ENCODE peak calls at places on chromosome 12, in five cellular contexts. Q is BJ, R is neural progenitor cell, I is lower lobe of right lung, H is PC-3. E is an unnamed sample.

GRCh38 chr12:22262309-22262708 is 72.2 kb downstream of the ST8SIA1 start:
- DNase-seq in R (peak), I (no peak), H (no peak), Q (no peak), E (peak)

GRCh38 chr12:25958254-25959068 is at the start of gene RASSF8:
- DNase-seq in Q (no peak), H (peak), R (peak), I (peak), E (no peak)

GRCh38 chr12:105485926-105486325 is 155.4 kb downstream of the C12orf75 start:
- DNase-seq in I (no peak), H (no peak), Q (no peak), R (no peak), E (no peak)

GRCh38 chr12:82326905-82327503 is 31.2 kb downstream of the CCDC59 start:
- DNase-seq in R (peak), Q (no peak), H (peak), I (no peak), E (no peak)

GRCh38 chr12:29051221-29051620 is 97.9 kb upstream of the FAR2 start:
- DNase-seq in Q (no peak), H (peak), I (no peak), R (no peak), E (no peak)

GRCh38 chr12:29255061-29255460 is 106.0 kb downstream of the FAR2 start:
- DNase-seq in Q (no peak), H (no peak), R (no peak), I (no peak), E (no peak)

GRCh38 chr12:14896477-14897184 is 11.0 kb upstream of the MGP start:
- DNase-seq in R (no peak), Q (no peak), I (no peak), H (no peak), E (peak)

GRCh38 chr12:130951636-130952035 is 2.1 kb upstream of the ADGRD1 start:
- DNase-seq in Q (no peak), R (no peak), I (no peak), H (no peak), E (no peak)

GRCh38 chr12:50241178-50241577 is 42.1 kb downstream of the LIMA1 start:
- DNase-seq in H (peak), I (no peak), Q (no peak), R (no peak), E (no peak)

GRCh38 chr12:22640851-22641250 is 15.9 kb downstream of the ETNK1 start:
- DNase-seq in H (no peak), R (no peak), I (no peak), Q (no peak), E (no peak)

GRCh38 chr12:42502671-42503070 is 86.9 kb downstream of the PRICKLE1 start:
- DNase-seq in R (no peak), Q (no peak), I (no peak), H (no peak), E (no peak)

GRCh38 chr12:68276400-68276930 is 23.1 kb upstream of the IL22 start:
- DNase-seq in R (no peak), H (no peak), Q (no peak), I (no peak), E (peak)

GRCh38 chr12:67649165-67650126 is 901 bp downstream of the DYRK2 start:
- DNase-seq in I (peak), H (peak), Q (no peak), R (peak), E (no peak)

GRCh38 chr12:62525306-62525705 is 58.7 kb downstream of the MON2 start:
- DNase-seq in H (no peak), Q (no peak), I (no peak), R (no peak), E (no peak)

GRCh38 chr12:94374124-94374523 is 85.5 kb downstream of the CEP83 start:
- DNase-seq in I (no peak), Q (no peak), H (no peak), R (no peak), E (no peak)

GRCh38 chr12:105590571-105590970 is 260.1 kb downstream of the C12orf75 start:
- DNase-seq in H (no peak), R (no peak), Q (no peak), I (no peak), E (peak)

GRCh38 chr12:85043829-85044228 is 7.7 kb downstream of the LRRIQ1 start:
- DNase-seq in H (no peak), R (no peak), Q (no peak), I (no peak), E (no peak)

GRCh38 chr12:115294443-115295133 is 610.6 kb upstream of the TBX3 start:
- DNase-seq in H (peak), R (no peak), I (no peak), Q (no peak), E (no peak)

GRCh38 chr12:101855364-101855884 is 22.0 kb upstream of the DRAM1 start:
- DNase-seq in Q (no peak), R (no peak), H (no peak), I (no peak), E (no peak)

GRCh38 chr12:124508323-124509096 is 58.9 kb downstream of the NCOR2 start:
- DNase-seq in Q (no peak), R (no peak), I (no peak), H (no peak), E (no peak)

GRCh38 chr12:93876360-93876759 is 199.2 kb downstream of the CRADD start:
- DNase-seq in R (no peak), H (no peak), Q (no peak), I (no peak), E (no peak)

GRCh38 chr12:49293056-49293956 is 1.6 kb upstream of the PRPH start:
- DNase-seq in I (no peak), H (no peak), Q (no peak), R (peak), E (no peak)

GRCh38 chr12:38151991-38152700 is 164.4 kb upstream of the ALG10B start:
- DNase-seq in I (no peak), Q (no peak), H (no peak), R (no peak), E (no peak)

GRCh38 chr12:78981-79380 is 12.4 kb downstream of the IQSEC3 start:
- DNase-seq in Q (no peak), H (no peak), R (no peak), I (no peak), E (no peak)

GRCh38 chr12:11743333-11743732 is 93.9 kb downstream of the ETV6 start:
- DNase-seq in Q (no peak), H (no peak), R (no peak), I (no peak), E (no peak)
- H3K4me3 ChIP-seq in Q (no peak), H (no peak), R (no peak), I (no peak), E (no peak)

DNA sequence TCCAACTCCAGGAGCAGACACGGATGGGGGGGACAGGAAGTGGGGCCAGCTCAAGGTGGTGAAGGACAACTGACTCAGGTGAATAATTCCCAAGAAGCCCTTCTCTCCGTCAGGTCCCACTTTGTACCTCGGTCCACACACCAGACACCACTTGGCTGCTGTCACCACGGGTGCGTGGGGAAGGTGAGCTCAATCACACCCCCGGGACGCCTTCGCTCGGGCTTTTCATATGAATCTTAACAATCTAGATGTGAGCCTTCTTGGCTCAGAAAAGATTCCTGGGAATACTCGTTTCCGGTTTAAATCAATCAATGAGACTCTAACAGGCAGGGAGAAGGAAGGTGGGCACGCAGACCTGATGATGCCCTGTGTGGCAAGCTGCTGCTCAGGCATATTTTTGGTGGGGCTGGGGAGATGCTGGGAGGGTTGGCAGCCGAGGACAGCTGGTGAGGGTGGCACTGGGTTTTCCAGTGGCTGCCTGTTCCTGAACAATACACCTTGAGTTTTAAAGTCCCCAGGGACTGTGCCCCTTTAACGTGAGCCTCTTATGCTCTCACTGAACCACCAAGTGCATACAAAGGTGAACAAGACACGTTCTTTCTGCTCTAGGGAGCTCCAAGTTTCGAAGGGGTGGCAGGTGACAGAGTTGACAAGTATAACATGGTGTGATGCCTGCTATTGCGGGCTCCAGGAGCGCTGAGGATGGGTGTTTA is 5.1 kb downstream of the TESC start:
- DNase-seq in I (peak), H (no peak), R (no peak), Q (no peak), E (no peak)
- H3K4me3 ChIP-seq in I (no peak), H (no peak), R (no peak), Q (no peak), E (no peak)

DNA sequence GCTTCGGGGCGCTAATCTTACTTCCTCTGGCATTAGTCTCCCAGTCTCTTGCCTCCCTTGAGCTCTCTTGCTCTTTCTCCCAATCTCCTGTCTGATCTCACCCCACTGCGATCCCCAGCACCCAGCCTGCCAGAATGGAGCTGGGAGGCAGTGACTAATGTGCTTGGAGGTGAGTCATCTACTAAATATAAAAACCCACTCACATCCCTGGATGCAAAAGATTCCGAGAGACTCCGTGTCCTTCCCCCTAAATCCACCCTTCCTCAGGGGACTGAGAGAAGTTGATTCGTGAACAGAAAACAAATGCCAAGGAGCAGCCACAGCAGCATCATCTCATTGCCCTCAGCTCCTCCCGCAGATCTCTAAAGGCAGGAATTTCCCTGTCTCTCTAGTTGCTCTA is 45.7 kb upstream of the KCNA5 start:
- DNase-seq in R (no peak), Q (peak), I (no peak), H (peak), E (peak)
- H3K4me3 ChIP-seq in R (no peak), Q (no peak), I (no peak), H (no peak), E (no peak)

GRCh38 chr12:53502331-53502730 is 1.2 kb downstream of the TARBP2 start:
- DNase-seq in I (no peak), Q (no peak), H (no peak), R (no peak), E (no peak)
- H3K4me3 ChIP-seq in I (peak), Q (no peak), H (peak), R (peak), E (no peak)

GRCh38 chr12:56634242-56634836 is 4.2 kb upstream of the BAZ2A start:
- DNase-seq in I (peak), H (peak), R (peak), Q (no peak), E (no peak)

GRCh38 chr12:56631790-56632700 is 1.9 kb upstream of the BAZ2A start:
- DNase-seq in I (peak), R (peak), Q (no peak), H (peak), E (peak)

GRCh38 chr12:56634837-56635538 is 4.9 kb upstream of the BAZ2A start:
- DNase-seq in I (peak), R (peak), H (peak), Q (peak), E (peak)

GRCh38 chr12:56633465-56634241 is 3.5 kb upstream of the BAZ2A start:
- DNase-seq in Q (no peak), I (no peak), H (no peak), R (peak), E (no peak)

GRCh38 chr12:56632701-56633464 is 2.8 kb upstream of the BAZ2A start:
- DNase-seq in R (peak), I (no peak), H (no peak), Q (no peak), E (no peak)
- H3K4me3 ChIP-seq in R (peak), I (peak), H (peak), Q (peak), E (peak)

DNA sequence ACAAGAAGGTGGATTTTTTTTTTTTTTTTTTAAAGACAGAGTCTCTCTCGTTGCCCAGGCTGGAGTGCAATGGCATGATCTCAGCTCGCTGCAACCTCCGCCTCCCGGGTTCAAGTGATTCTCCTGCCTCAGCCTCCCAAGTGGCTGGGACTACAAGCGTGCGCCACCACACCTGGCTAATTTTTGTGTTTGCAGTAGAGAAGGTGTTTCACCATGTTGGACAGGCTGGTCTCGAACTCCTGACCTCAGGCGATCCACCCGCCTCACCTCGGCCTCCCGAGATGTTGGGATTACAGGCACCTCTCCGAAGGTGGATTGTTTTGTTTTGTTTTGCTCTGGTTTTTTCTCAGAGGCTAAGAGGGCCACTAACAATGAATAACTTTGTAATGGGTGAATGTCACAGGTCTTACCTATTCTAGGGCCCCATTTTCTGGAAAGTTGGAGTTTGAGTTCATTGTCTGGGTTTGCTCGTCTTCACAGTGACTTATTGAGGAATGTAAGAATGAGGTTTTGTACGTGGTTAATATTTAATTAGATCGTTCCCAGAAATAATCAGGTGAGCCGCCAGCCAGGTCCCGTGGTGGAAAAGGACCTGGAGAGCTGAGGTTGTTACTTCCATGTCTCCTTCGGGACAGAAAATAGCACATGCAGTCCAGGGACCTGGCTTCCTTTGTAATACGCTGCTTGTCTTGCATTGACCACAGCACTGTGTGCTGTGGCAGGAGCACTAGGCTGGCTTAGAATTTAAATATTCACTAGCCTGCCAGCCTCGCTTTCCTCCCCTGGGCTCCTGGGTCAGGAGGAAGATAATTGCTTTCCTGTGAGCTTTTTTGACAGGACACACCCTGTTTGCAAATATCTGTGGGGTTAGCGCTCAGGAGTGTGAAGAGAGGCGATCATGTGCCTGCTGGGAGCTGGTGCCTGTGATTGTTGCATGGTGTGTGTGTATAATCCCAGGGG is 2.3 kb downstream of the HIP1R start:
- DNase-seq in I (peak), H (peak), R (no peak), Q (no peak), E (no peak)
- H3K4me3 ChIP-seq in I (peak), H (peak), R (no peak), Q (no peak), E (no peak)

DNA sequence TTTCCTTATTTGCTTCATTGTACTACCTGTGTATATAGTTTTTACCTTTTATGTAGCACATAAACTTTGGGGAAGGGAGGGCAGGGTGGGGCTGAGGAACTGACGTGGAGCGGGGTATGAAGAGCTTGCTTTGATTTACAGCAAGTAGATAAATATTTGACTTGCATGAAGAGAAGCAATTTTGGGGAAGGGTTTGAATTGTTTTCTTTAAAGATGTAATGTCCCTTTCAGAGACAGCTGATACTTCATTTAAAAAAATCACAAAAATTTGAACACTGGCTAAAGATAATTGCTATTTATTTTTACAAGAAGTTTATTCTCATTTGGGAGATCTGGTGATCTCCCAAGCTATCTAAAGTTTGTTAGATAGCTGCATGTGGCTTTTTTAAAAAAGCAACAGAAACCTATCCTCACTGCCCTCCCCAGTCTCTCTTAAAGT is 4.1 kb downstream of the CDKN1B start:
- DNase-seq in H (peak), I (no peak), R (no peak), Q (no peak), E (no peak)
- H3K4me3 ChIP-seq in H (peak), I (peak), R (peak), Q (peak), E (no peak)

DNA sequence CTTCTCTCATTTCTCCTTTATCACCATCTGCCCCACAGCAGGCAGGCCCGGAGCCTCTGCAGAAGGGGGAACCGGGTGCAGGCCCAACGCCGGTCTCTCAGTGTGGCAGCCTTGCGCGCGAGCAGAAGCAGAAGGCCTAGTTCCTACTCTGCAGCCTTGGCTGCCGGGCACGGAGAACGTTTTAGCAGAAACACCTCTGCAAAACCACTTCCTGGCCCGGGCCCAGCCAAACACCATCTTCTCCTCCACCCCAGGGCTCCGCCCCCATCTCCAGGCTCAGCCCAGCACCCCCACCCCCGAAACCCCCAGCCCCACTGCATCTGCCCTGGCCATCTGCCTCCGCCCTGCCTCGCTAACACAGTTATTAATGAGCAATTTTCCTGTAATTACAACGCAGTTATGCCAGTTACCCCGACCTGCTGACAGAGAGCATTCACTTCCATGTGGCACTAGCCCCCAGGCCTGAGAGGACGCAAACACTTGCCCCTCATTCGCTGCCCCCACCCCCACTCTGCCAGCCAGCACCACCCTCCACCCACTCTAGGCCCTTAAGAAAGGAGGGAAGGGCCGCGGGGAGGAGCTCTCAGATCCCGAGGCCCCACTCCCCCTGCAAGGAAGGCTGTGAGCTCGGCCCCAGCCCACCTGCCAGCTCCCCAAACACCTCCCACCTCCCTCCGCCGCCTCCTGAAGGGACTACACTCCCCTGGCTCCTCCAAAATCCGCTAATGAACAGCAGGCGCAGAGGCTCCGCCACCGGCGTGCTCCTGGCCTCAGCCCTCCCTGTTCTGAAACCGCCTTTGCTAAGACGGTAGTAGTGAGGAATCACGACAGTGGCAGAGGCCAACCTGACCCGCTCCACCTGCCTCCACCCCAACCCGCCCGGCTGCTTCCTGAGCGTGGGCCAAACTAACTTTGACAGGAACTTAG is 44.7 kb upstream of the FBRSL1 start:
- DNase-seq in Q (no peak), I (peak), H (no peak), R (peak), E (no peak)
- H3K4me3 ChIP-seq in Q (peak), I (peak), H (peak), R (peak), E (peak)

DNA sequence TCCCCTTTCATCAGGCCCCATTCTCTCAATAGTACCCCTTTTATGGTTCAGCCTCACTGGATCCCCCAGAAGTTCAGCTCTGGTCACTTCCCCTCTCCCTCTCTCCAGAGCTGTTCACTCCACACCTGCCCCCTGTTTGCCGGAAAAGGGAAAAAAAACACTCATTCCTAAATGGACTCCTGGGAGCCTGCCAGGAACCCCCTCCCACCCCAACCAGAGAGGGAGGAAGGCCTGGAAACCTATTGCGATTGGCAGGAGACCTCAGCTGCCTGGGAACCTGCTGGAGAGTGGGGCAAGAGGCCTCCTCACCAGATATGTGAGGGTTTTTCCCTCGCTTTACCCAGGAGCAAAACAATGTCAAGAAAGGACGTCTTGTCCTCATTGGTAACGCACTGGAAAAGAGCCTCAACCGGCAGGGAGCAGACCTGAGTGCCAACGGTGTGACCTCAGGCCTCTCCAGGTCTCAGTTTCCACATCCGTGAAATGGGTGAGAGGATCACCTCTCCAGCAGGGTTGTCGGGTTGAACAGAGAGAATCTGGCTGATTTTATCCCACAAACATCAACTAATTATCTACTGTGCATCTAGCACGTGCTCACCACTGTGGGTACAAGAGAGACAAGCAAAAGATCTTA is 4.6 kb downstream of the DTX1 start:
- DNase-seq in H (no peak), Q (no peak), R (no peak), I (no peak), E (no peak)
- H3K4me3 ChIP-seq in H (no peak), Q (no peak), R (no peak), I (no peak), E (no peak)